ENCODE peak calls at places on chromosomes 1 and 21, in five cellular contexts. One of them, this sample, is unnamed.

GRCh38 chr1:153774780-153775431 is at the start of gene SLC27A3:
- DNase-seq in HepG2: no peak
- DNase-seq in K562: peak
- DNase-seq in SK-N-SH: peak
- DNase-seq in GM12878: no peak
- DNase-seq in this sample: peak

GRCh38 chr1:162028726-162029125 is 5.1 kb upstream of the OLFML2B start:
- DNase-seq in HepG2: no peak
- DNase-seq in K562: no peak
- DNase-seq in SK-N-SH: no peak
- DNase-seq in GM12878: peak
- DNase-seq in this sample: no peak

GRCh38 chr1:66088787-66089186 is 296.1 kb downstream of the PDE4B start:
- DNase-seq in HepG2: no peak
- DNase-seq in K562: no peak
- DNase-seq in SK-N-SH: no peak
- DNase-seq in GM12878: no peak
- DNase-seq in this sample: no peak

GRCh38 chr1:236147068-236147467 is 4.7 kb downstream of the GPR137B start:
- DNase-seq in HepG2: no peak
- DNase-seq in K562: no peak
- DNase-seq in SK-N-SH: no peak
- DNase-seq in GM12878: no peak
- DNase-seq in this sample: no peak

GRCh38 chr1:38013027-38013588 is 574 bp downstream of the UTP11 start:
- DNase-seq in HepG2: peak
- DNase-seq in K562: peak
- DNase-seq in SK-N-SH: no peak
- DNase-seq in GM12878: no peak
- DNase-seq in this sample: no peak

GRCh38 chr1:62401034-62401433 is 35.8 kb upstream of the USP1 start:
- DNase-seq in HepG2: no peak
- DNase-seq in K562: no peak
- DNase-seq in SK-N-SH: no peak
- DNase-seq in GM12878: no peak
- DNase-seq in this sample: no peak

GRCh38 chr1:174744886-174745285 is 254.9 kb upstream of the CACYBP start:
- DNase-seq in HepG2: no peak
- DNase-seq in K562: no peak
- DNase-seq in SK-N-SH: no peak
- DNase-seq in GM12878: no peak
- DNase-seq in this sample: no peak

GRCh38 chr21:34673006-34673405 is 4.2 kb downstream of the CLIC6 start:
- DNase-seq in HepG2: no peak
- DNase-seq in K562: no peak
- DNase-seq in SK-N-SH: no peak
- DNase-seq in GM12878: no peak
- DNase-seq in this sample: no peak

GRCh38 chr1:206952182-206952581 is 5.9 kb upstream of the PIGR start:
- DNase-seq in HepG2: peak
- DNase-seq in K562: peak
- DNase-seq in SK-N-SH: no peak
- DNase-seq in GM12878: no peak
- DNase-seq in this sample: no peak

GRCh38 chr1:237891979-237892378 is 1.3 kb upstream of the ZP4 start:
- DNase-seq in HepG2: no peak
- DNase-seq in K562: no peak
- DNase-seq in SK-N-SH: no peak
- DNase-seq in GM12878: no peak
- DNase-seq in this sample: no peak

GRCh38 chr1:61115436-61115835 is 33.1 kb downstream of the NFIA start:
- DNase-seq in HepG2: no peak
- DNase-seq in K562: peak
- DNase-seq in SK-N-SH: no peak
- DNase-seq in GM12878: no peak
- DNase-seq in this sample: no peak

GRCh38 chr1:3173113-3173745 is 104.2 kb downstream of the PRDM16 start:
- DNase-seq in HepG2: no peak
- DNase-seq in K562: no peak
- DNase-seq in SK-N-SH: no peak
- DNase-seq in GM12878: no peak
- DNase-seq in this sample: no peak

GRCh38 chr1:199780948-199781347 is 246.6 kb upstream of the NR5A2 start:
- DNase-seq in HepG2: no peak
- DNase-seq in K562: no peak
- DNase-seq in SK-N-SH: no peak
- DNase-seq in GM12878: no peak
- DNase-seq in this sample: no peak

GRCh38 chr1:230381049-230381467 is 45.1 kb downstream of the PGBD5 start:
- DNase-seq in HepG2: peak
- DNase-seq in K562: no peak
- DNase-seq in SK-N-SH: peak
- DNase-seq in GM12878: no peak
- DNase-seq in this sample: no peak

GRCh38 chr1:240414237-240414636 is 197.7 kb downstream of the GREM2 start:
- DNase-seq in HepG2: no peak
- DNase-seq in K562: no peak
- DNase-seq in SK-N-SH: no peak
- DNase-seq in GM12878: no peak
- DNase-seq in this sample: no peak

DNA sequence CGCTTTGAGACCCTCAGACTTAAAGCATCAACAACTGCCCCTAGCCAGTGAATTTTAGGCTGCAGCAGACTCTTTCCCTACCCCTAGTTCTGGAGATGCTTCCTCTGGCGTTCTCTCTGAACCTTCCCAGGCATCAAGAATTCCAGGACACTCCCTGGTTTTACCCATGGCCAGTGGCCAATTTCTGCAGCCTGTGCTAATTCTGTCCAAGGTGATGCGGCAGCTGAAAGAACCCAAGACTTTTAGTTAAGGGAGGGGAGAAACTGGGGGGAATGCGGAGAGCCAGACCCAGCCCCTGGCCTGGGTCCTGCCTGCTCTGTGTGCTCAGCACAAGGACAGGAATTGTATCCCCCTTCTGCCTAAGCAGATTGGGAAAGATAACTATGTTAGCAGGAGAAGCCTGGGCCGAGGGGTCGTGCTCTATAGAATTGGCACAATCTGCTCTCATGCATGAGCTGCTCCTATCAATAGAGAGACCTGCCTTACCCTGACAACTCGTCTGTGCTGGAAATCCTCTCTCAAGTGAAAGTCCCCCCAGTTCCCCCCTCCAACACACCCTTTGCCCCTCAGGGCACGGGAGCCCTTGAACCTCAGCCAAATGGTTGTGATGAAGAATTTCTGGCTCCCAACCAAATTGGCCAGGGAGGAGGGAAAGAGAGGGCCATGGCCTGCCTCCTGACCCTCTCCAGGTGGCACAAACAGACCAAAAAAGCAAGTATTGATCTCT is 5.4 kb upstream of the GJA8 start:
- DNase-seq in HepG2: no peak
- DNase-seq in K562: no peak
- DNase-seq in SK-N-SH: peak
- DNase-seq in GM12878: no peak
- DNase-seq in this sample: no peak
- TF ChIP-seq TAF1 in HepG2: no peak
- TF ChIP-seq TAF1 in K562: no peak
- TF ChIP-seq TAF1 in SK-N-SH: no peak
- TF ChIP-seq TAF1 in GM12878: no peak
- TF ChIP-seq TAF1 in this sample: no peak

GRCh38 chr1:178792394-178792793 is 67.3 kb downstream of the RALGPS2 start:
- DNase-seq in HepG2: no peak
- DNase-seq in K562: no peak
- DNase-seq in SK-N-SH: no peak
- DNase-seq in GM12878: no peak
- DNase-seq in this sample: no peak
- TF ChIP-seq RFX5 in HepG2: no peak
- TF ChIP-seq RFX5 in K562: no peak
- TF ChIP-seq RFX5 in SK-N-SH: no peak
- TF ChIP-seq RFX5 in GM12878: no peak
- TF ChIP-seq RFX5 in this sample: no peak

DNA sequence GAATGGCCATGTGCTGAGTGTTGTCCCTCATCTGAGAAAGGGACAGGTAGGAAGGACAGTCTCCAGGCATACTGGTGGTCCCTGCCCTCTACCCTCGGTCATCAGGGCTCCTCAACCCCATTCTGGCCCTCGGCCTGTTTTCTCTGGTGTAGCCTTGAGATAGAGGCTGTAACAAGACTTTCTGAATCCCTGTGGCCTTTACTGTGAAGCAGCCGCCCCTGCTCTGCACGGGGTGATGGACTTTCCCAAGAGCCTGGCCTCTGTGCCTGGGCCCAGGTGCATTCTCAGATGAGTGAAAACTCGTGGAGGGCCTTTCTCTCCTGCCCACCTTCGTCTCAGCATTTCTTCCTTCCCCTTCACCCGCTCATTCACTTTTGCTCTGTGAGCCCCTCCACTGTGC is 3.0 kb upstream of the CASQ1 start:
- DNase-seq in HepG2: no peak
- DNase-seq in K562: no peak
- DNase-seq in SK-N-SH: no peak
- DNase-seq in GM12878: no peak
- DNase-seq in this sample: no peak
- TF ChIP-seq TAF1 in HepG2: no peak
- TF ChIP-seq TAF1 in K562: no peak
- TF ChIP-seq TAF1 in SK-N-SH: no peak
- TF ChIP-seq TAF1 in GM12878: no peak
- TF ChIP-seq TAF1 in this sample: no peak

GRCh38 chr1:208880433-208881100 is 636.4 kb upstream of the PLXNA2 start:
- DNase-seq in HepG2: no peak
- DNase-seq in K562: no peak
- DNase-seq in SK-N-SH: no peak
- DNase-seq in GM12878: no peak
- DNase-seq in this sample: no peak

DNA sequence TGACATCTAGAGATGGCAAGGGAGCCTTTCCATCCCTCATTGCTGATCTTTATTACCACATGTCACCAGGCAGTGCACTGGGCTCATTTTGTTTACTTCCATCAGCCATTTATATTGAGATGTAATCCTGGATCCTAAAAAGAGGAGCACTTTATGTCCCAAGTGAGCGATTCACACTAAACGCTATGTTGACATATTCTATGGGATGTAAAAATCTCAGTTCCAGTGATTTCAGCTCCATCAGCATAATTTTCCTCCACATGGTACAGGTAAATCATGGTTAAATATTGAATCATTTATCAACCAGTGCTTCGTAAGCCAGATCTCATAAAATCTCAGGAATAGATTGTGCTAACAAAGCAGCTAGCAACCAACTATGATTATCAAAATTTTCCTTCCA is 634.8 kb upstream of the PLXNA2 start:
- DNase-seq in HepG2: no peak
- DNase-seq in K562: no peak
- DNase-seq in SK-N-SH: no peak
- DNase-seq in GM12878: no peak
- DNase-seq in this sample: no peak
- TF ChIP-seq RFX5 in HepG2: no peak
- TF ChIP-seq RFX5 in K562: no peak
- TF ChIP-seq RFX5 in SK-N-SH: no peak
- TF ChIP-seq RFX5 in GM12878: no peak
- TF ChIP-seq RFX5 in this sample: no peak

DNA sequence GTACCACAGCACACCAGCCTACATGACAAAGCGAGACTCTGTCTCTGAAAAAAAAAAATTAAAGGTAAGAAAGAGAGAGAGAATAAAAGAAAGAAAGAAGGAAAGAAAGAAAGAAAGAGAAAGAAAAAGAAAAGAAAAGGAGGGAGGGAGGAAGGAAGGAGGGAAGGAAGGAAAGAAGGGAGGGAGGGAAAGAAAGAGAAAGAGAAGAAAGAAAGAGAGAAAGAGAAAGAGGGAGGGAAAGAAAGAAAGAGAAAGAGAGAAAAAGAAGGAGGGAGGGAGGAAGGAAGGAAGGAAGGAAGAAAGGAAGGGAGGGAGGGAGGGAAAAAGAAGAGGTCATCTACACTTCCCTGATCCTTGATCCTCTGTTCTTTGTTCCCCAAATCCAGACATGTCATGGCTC is 104.8 kb upstream of the GJB5 start:
- DNase-seq in HepG2: no peak
- DNase-seq in K562: no peak
- DNase-seq in SK-N-SH: no peak
- DNase-seq in GM12878: no peak
- DNase-seq in this sample: no peak
- TF ChIP-seq TAF1 in HepG2: no peak
- TF ChIP-seq TAF1 in K562: no peak
- TF ChIP-seq TAF1 in SK-N-SH: no peak
- TF ChIP-seq TAF1 in GM12878: no peak
- TF ChIP-seq TAF1 in this sample: no peak

GRCh38 chr21:46161180-46161799 is 5.9 kb upstream of the FTCD start:
- DNase-seq in HepG2: no peak
- DNase-seq in K562: no peak
- DNase-seq in SK-N-SH: peak
- DNase-seq in GM12878: no peak
- DNase-seq in this sample: peak
- TF ChIP-seq RFX5 in HepG2: no peak
- TF ChIP-seq RFX5 in K562: no peak
- TF ChIP-seq RFX5 in SK-N-SH: no peak
- TF ChIP-seq RFX5 in GM12878: no peak
- TF ChIP-seq RFX5 in this sample: no peak

This sample was measured in H1.